ENCODE peak calls at places on chromosome 3, in five cellular contexts. H is H9, N is lower lobe of right lung, U is GM23338, L is vagina. C is an unnamed sample.

GRCh38 chr3:13019243-13019701 is 54.0 kb downstream of the IQSEC1 start:
- DNase-seq in H (peak), N (peak), U (peak), L (no peak), C (no peak)

GRCh38 chr3:126373682-126374601 is 16.7 kb upstream of the KLF15 start:
- DNase-seq in H (no peak), N (no peak), U (no peak), L (no peak), C (no peak)

GRCh38 chr3:132690040-132690439 is 29.9 kb downstream of the UBA5 start:
- DNase-seq in H (no peak), N (no peak), U (no peak), L (no peak), C (no peak)

GRCh38 chr3:119774419-119774818 is 7.5 kb upstream of the NR1I2 start:
- DNase-seq in H (no peak), N (no peak), U (no peak), L (no peak), C (no peak)

GRCh38 chr3:129908417-129908816 is 14.9 kb upstream of the TMCC1 start:
- DNase-seq in H (no peak), N (no peak), U (no peak), L (no peak), C (peak)

GRCh38 chr3:3753416-3753815 is 45.8 kb upstream of the LRRN1 start:
- DNase-seq in H (no peak), N (no peak), U (peak), L (no peak), C (no peak)

GRCh38 chr3:30273304-30274072 is 332.9 kb upstream of the TGFBR2 start:
- DNase-seq in H (no peak), N (no peak), U (no peak), L (no peak), C (no peak)

GRCh38 chr3:33482126-33482525 is 41.9 kb upstream of the UBP1 start:
- DNase-seq in H (no peak), N (no peak), U (no peak), L (no peak), C (no peak)

GRCh38 chr3:141456328-141456689 is 30.5 kb upstream of the RASA2 start:
- DNase-seq in H (no peak), N (no peak), U (no peak), L (no peak), C (no peak)

GRCh38 chr3:157142315-157142714 is 17.6 kb downstream of the CCNL1 start:
- DNase-seq in H (no peak), N (no peak), U (no peak), L (no peak), C (no peak)

GRCh38 chr3:155386817-155387403 is 93.4 kb upstream of the STRIT1 start:
- DNase-seq in H (no peak), N (no peak), U (no peak), L (no peak), C (no peak)

GRCh38 chr3:161263057-161263456 is 41.9 kb downstream of the NMD3 start:
- DNase-seq in H (no peak), N (no peak), U (no peak), L (no peak), C (no peak)

GRCh38 chr3:72728958-72729467 is 119.2 kb downstream of the SHQ1 start:
- DNase-seq in H (peak), N (no peak), U (peak), L (no peak), C (no peak)

GRCh38 chr3:50372349-50372748 is 13.0 kb upstream of the TMEM115 start:
- DNase-seq in H (no peak), N (no peak), U (no peak), L (no peak), C (no peak)

GRCh38 chr3:141414141-141414689 is 45.9 kb downstream of the ZBTB38 start:
- DNase-seq in H (no peak), N (no peak), U (no peak), L (no peak), C (no peak)

GRCh38 chr3:29141197-29141911 is 139.5 kb upstream of the RBMS3 start:
- DNase-seq in H (no peak), N (no peak), U (no peak), L (no peak), C (no peak)

GRCh38 chr3:71052725-71053124 is 530.8 kb downstream of the FOXP1 start:
- DNase-seq in H (no peak), N (no peak), U (no peak), L (no peak), C (no peak)

GRCh38 chr3:123559040-123559861 is 25.6 kb downstream of the HACD2 start:
- DNase-seq in H (no peak), N (no peak), U (peak), L (no peak), C (no peak)

GRCh38 chr3:50388021-50388719 is 28.8 kb upstream of the TMEM115 start:
- DNase-seq in H (peak), N (no peak), U (peak), L (no peak), C (no peak)

GRCh38 chr3:194772241-194773000 is 86.7 kb downstream of the FAM43A start:
- DNase-seq in H (no peak), N (no peak), U (no peak), L (no peak), C (no peak)

GRCh38 chr3:156431334-156432121 is 123.4 kb downstream of the SSR3 start:
- DNase-seq in H (no peak), N (no peak), U (no peak), L (no peak), C (peak)

GRCh38 chr3:161221881-161222600 is 930 bp downstream of the NMD3 start:
- DNase-seq in H (no peak), N (peak), U (no peak), L (no peak), C (no peak)

GRCh38 chr3:134250717-134251220 is at the start of gene RYK:
- DNase-seq in H (peak), N (peak), U (peak), L (no peak), C (no peak)

GRCh38 chr3:1421577-1421976 is 328.8 kb downstream of the CNTN6 start:
- DNase-seq in H (no peak), N (no peak), U (no peak), L (no peak), C (no peak)

GRCh38 chr3:40387895-40388254 is 891 bp downstream of the ENTPD3 start:
- DNase-seq in H (no peak), N (no peak), U (peak), L (no peak), C (no peak)

GRCh38 chr3:156149781-156150375 is 29.5 kb downstream of the KCNAB1 start:
- DNase-seq in H (no peak), N (no peak), U (no peak), L (no peak), C (no peak)

DNA sequence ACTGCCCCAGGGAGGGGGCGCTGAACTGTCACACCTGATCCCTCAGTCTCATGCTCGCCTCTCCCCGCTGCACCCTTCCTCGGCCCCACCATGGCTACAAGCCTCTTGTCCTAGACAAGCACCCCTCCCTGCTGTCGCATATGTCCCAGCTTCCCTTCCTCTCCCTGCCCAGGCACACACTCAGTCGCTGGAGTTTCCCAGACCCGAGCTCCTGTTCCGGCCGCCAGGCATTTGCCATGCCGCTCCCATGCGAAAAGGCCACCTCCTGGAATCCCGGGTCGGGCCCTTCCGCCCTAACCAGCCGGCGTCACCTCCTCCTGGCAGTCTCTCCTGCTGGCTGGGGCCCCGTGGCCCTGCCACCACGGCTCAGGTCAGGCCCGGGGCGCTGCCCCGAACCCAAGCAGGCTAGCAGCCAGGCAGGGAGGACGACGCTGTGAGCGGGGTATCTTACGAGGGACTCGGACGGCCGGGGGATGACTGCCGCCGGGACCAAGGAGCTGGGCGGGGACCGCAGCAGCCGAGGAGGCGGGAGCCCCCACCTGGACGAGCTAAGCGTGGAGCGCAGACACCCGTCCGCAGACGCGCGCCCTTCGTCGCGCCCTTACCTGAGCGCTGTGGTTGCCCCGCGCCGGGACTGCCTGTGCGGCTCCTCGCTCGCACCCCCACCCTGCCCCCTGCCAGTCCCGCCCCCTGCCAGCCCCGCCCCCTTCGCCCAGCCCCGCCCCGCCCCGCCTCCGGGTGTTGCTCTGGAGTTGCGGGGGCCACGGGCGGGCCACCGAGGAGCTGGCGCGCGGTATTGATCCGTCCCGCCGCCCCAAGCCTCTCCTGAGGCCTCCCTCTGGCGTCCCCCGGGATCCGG is at the start of gene ALS2CL:
- DNase-seq in H (peak), N (peak), U (peak), L (no peak), C (no peak)
- H3K27ac ChIP-seq in H (no peak), N (peak), U (no peak), L (peak), C (peak)

GRCh38 chr3:187741403-187742350 is 3.6 kb downstream of the BCL6 start:
- DNase-seq in H (peak), N (peak), U (peak), L (peak), C (no peak)
- H3K27ac ChIP-seq in H (no peak), N (peak), U (no peak), L (peak), C (peak)

GRCh38 chr3:51862886-51863285 is 1.5 kb downstream of the IQCF2 start:
- DNase-seq in H (peak), N (no peak), U (no peak), L (no peak), C (no peak)
- H3K27ac ChIP-seq in H (no peak), N (no peak), U (no peak), L (no peak), C (no peak)

GRCh38 chr3:32146669-32147315 is 40.4 kb downstream of the GPD1L start:
- DNase-seq in H (no peak), N (no peak), U (no peak), L (no peak), C (no peak)

GRCh38 chr3:32140943-32141342 is 34.5 kb downstream of the GPD1L start:
- DNase-seq in H (no peak), N (no peak), U (no peak), L (no peak), C (no peak)

GRCh38 chr3:32147935-32148334 is 41.5 kb downstream of the GPD1L start:
- DNase-seq in H (no peak), N (no peak), U (peak), L (no peak), C (no peak)

GRCh38 chr3:32147509-32147908 is 41.1 kb downstream of the GPD1L start:
- DNase-seq in H (no peak), N (no peak), U (no peak), L (no peak), C (no peak)

GRCh38 chr3:32143849-32144757 is 37.7 kb downstream of the GPD1L start:
- DNase-seq in H (peak), N (no peak), U (peak), L (no peak), C (peak)
- H3K27ac ChIP-seq in H (no peak), N (no peak), U (no peak), L (no peak), C (no peak)

DNA sequence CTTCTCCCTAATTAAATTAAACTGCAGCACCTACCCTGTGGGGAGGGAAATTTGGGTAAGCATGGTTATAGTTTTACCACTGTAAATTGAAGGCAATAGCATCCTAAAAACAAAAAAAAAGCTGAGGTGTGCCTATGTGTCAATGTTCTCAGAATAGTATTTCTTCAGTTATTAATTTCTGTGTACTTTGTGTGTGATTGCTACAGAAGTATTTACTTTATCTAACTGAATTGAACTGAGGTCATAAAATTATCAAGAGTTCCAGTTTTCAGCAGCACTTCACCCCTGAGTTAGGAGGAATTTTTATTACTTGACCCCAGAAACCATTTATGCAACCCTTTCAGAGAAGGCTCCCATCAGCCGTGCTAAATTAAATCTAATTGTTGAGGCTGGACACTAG is 333.6 kb upstream of the ALCAM start:
- DNase-seq in H (no peak), N (no peak), U (no peak), L (no peak), C (no peak)
- H3K27ac ChIP-seq in H (no peak), N (no peak), U (no peak), L (no peak), C (no peak)